ENCODE peak calls at places on chromosomes 2 and 18, in five cellular contexts. One of them, this sample, is unnamed.

GRCh38 chr2:183207110-183207509 is 82.9 kb downstream of the NUP35 start:
- DNase-seq in kidney: no peak
- DNase-seq in A549: no peak
- DNase-seq in endothelial cell: no peak
- DNase-seq in Calu3: no peak
- DNase-seq in this sample: no peak

GRCh38 chr2:20064841-20065240 is 13.4 kb upstream of the LAPTM4A start:
- DNase-seq in Calu3: no peak
- DNase-seq in endothelial cell: no peak
- DNase-seq in kidney: no peak
- DNase-seq in A549: no peak
- DNase-seq in this sample: no peak

GRCh38 chr2:227228061-227228667 is 63.7 kb downstream of the COL4A3 start:
- DNase-seq in A549: peak; percentile 71
- DNase-seq in Calu3: peak; percentile 34
- DNase-seq in endothelial cell: no peak
- DNase-seq in kidney: peak; percentile 86
- DNase-seq in this sample: peak; percentile 93

GRCh38 chr2:195307751-195308150 is 349.3 kb upstream of the SLC39A10 start:
- DNase-seq in endothelial cell: no peak
- DNase-seq in Calu3: no peak
- DNase-seq in kidney: no peak
- DNase-seq in A549: peak; percentile 76
- DNase-seq in this sample: no peak

GRCh38 chr2:95278051-95278471 is 3.8 kb downstream of the PROM2 start:
- DNase-seq in endothelial cell: no peak
- DNase-seq in kidney: peak; percentile 76
- DNase-seq in A549: no peak
- DNase-seq in Calu3: no peak
- DNase-seq in this sample: peak; percentile 77

GRCh38 chr2:467892-468630 is 180.2 kb upstream of the ALKAL2 start:
- DNase-seq in endothelial cell: peak; percentile 21
- DNase-seq in A549: no peak
- DNase-seq in Calu3: no peak
- DNase-seq in kidney: no peak
- DNase-seq in this sample: no peak

GRCh38 chr18:53526092-53526491 is 698.4 kb downstream of the MBD2 start:
- DNase-seq in endothelial cell: no peak
- DNase-seq in Calu3: no peak
- DNase-seq in kidney: no peak
- DNase-seq in A549: no peak
- DNase-seq in this sample: no peak

GRCh38 chr18:36023336-36023735 is 44.0 kb downstream of the RPRD1A start:
- DNase-seq in endothelial cell: no peak
- DNase-seq in kidney: no peak
- DNase-seq in Calu3: no peak
- DNase-seq in A549: no peak
- DNase-seq in this sample: no peak

GRCh38 chr2:46855805-46856204 is 59.8 kb downstream of the MCFD2 start:
- DNase-seq in kidney: peak; percentile 20
- DNase-seq in A549: no peak
- DNase-seq in endothelial cell: no peak
- DNase-seq in Calu3: no peak
- DNase-seq in this sample: no peak

GRCh38 chr18:60965856-60966255 is 367.4 kb upstream of the CDH20 start:
- DNase-seq in Calu3: no peak
- DNase-seq in kidney: no peak
- DNase-seq in A549: no peak
- DNase-seq in endothelial cell: no peak
- DNase-seq in this sample: no peak

GRCh38 chr2:169131587-169132512 is 62.5 kb downstream of the DHRS9 start:
- DNase-seq in kidney: no peak
- DNase-seq in endothelial cell: no peak
- DNase-seq in Calu3: peak; percentile 34
- DNase-seq in A549: peak; percentile 55
- DNase-seq in this sample: no peak

GRCh38 chr2:159202568-159203071 is 83.9 kb downstream of the WDSUB1 start:
- DNase-seq in kidney: no peak
- DNase-seq in endothelial cell: no peak
- DNase-seq in A549: peak; percentile 24
- DNase-seq in Calu3: no peak
- DNase-seq in this sample: no peak

GRCh38 chr2:64609229-64609994 is 44.3 kb downstream of the SERTAD2 start:
- DNase-seq in endothelial cell: peak; percentile 82
- DNase-seq in A549: peak; percentile 80
- DNase-seq in kidney: peak; percentile 83
- DNase-seq in Calu3: peak; percentile 78
- DNase-seq in this sample: no peak
- TF ChIP-seq CTCF in endothelial cell: peak; percentile 17
- TF ChIP-seq CTCF in A549: peak; percentile 92
- TF ChIP-seq CTCF in kidney: peak; percentile 57
- TF ChIP-seq CTCF in Calu3: peak; percentile 23
- TF ChIP-seq CTCF in this sample: peak; percentile 72

GRCh38 chr2:131004446-131005209 is 88.6 kb downstream of the FAM168B start:
- DNase-seq in endothelial cell: no peak
- DNase-seq in kidney: no peak
- DNase-seq in A549: no peak
- DNase-seq in Calu3: no peak
- DNase-seq in this sample: no peak

GRCh38 chr2:131009713-131010475 is 83.4 kb downstream of the FAM168B start:
- DNase-seq in Calu3: no peak
- DNase-seq in kidney: no peak
- DNase-seq in endothelial cell: no peak
- DNase-seq in A549: no peak
- DNase-seq in this sample: no peak

GRCh38 chr2:131008967-131009366 is 84.3 kb downstream of the FAM168B start:
- DNase-seq in A549: no peak
- DNase-seq in kidney: no peak
- DNase-seq in endothelial cell: no peak
- DNase-seq in Calu3: no peak
- DNase-seq in this sample: no peak

GRCh38 chr2:131005229-131005935 is 87.9 kb downstream of the FAM168B start:
- DNase-seq in kidney: no peak
- DNase-seq in Calu3: no peak
- DNase-seq in endothelial cell: no peak
- DNase-seq in A549: no peak
- DNase-seq in this sample: no peak

DNA sequence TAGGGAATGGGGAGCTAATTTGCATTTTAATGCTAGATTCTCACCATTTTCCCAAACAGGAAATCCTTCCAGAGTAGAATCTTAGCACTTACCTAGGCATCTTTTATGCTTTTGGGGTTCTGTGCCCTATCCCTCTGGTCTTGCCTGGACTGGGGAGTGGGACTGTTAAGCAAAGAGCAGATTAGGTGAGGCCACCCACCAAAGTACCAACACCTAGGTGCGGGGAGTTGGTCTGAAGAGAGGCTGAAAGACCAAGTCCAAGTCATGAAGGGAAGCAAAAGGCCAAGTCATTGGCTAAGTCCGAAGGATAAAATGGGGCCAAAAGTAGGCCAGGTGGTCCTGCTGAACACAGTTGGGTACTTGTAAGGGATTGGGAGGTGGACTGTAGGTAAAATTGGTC is 86.7 kb downstream of the FAM168B start:
- DNase-seq in Calu3: no peak
- DNase-seq in endothelial cell: no peak
- DNase-seq in kidney: no peak
- DNase-seq in A549: no peak
- DNase-seq in this sample: no peak
- TF ChIP-seq CTCF in Calu3: no peak
- TF ChIP-seq CTCF in endothelial cell: no peak
- TF ChIP-seq CTCF in kidney: no peak
- TF ChIP-seq CTCF in A549: no peak
- TF ChIP-seq CTCF in this sample: no peak

GRCh38 chr18:7872569-7872968 is 305.5 kb downstream of the PTPRM start:
- DNase-seq in endothelial cell: no peak
- DNase-seq in kidney: no peak
- DNase-seq in Calu3: peak; percentile 37
- DNase-seq in A549: peak; percentile 92
- DNase-seq in this sample: no peak
- TF ChIP-seq CTCF in endothelial cell: no peak
- TF ChIP-seq CTCF in kidney: peak; percentile 6
- TF ChIP-seq CTCF in Calu3: no peak
- TF ChIP-seq CTCF in A549: peak; percentile 54
- TF ChIP-seq CTCF in this sample: peak; percentile 59

GRCh38 chr2:3705808-3706207 is 2.4 kb downstream of the DCDC2C start:
- DNase-seq in endothelial cell: no peak
- DNase-seq in Calu3: no peak
- DNase-seq in A549: no peak
- DNase-seq in kidney: no peak
- DNase-seq in this sample: no peak

GRCh38 chr2:3703741-3704355 is 473 bp downstream of the DCDC2C start:
- DNase-seq in A549: no peak
- DNase-seq in endothelial cell: no peak
- DNase-seq in Calu3: no peak
- DNase-seq in kidney: no peak
- DNase-seq in this sample: no peak

GRCh38 chr2:3703236-3703682 is at the start of gene DCDC2C:
- DNase-seq in Calu3: no peak
- DNase-seq in endothelial cell: no peak
- DNase-seq in kidney: peak; percentile 73
- DNase-seq in A549: no peak
- DNase-seq in this sample: no peak

GRCh38 chr2:3706892-3707291 is 3.5 kb downstream of the DCDC2C start:
- DNase-seq in A549: no peak
- DNase-seq in kidney: no peak
- DNase-seq in endothelial cell: no peak
- DNase-seq in Calu3: no peak
- DNase-seq in this sample: no peak

GRCh38 chr2:3704647-3705046 is 1.3 kb downstream of the DCDC2C start:
- DNase-seq in Calu3: no peak
- DNase-seq in endothelial cell: no peak
- DNase-seq in A549: no peak
- DNase-seq in kidney: no peak
- DNase-seq in this sample: no peak
- TF ChIP-seq CTCF in Calu3: no peak
- TF ChIP-seq CTCF in endothelial cell: no peak
- TF ChIP-seq CTCF in A549: no peak
- TF ChIP-seq CTCF in kidney: no peak
- TF ChIP-seq CTCF in this sample: no peak

DNA sequence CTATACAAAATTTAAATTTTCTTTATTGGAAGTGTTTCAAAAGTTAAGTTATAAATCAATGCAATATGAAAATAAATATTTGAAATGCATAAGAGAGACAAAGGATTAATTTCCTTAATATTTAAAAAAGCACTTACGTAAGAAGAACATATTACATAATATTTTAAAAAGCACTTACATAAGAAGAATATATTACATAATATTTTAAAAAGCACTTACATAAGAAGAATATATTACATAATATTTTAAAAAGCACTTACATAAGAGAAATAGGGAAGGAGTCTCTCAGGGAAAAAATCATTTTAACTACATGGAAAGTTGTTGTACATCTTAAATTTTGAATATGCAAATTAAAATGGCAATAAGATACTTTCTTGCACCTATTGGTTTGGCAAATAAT is 17.4 kb upstream of the B4GALT6 start:
- DNase-seq in Calu3: no peak
- DNase-seq in kidney: no peak
- DNase-seq in A549: no peak
- DNase-seq in endothelial cell: no peak
- DNase-seq in this sample: no peak
- TF ChIP-seq CTCF in Calu3: no peak
- TF ChIP-seq CTCF in kidney: no peak
- TF ChIP-seq CTCF in A549: no peak
- TF ChIP-seq CTCF in endothelial cell: no peak
- TF ChIP-seq CTCF in this sample: no peak